ENCODE peak calls at places on chromosomes 6 and 20, in seven cellular contexts. V, N, M, S, K, O and T are unnamed samples.

GRCh38 chr20:1396702-1397101 is 3.8 kb upstream of the FKBP1A start:
- DNase-seq in V (no peak), N (no peak), M (no peak), S (no peak), K (no peak), O (no peak), T (no peak)

GRCh38 chr20:59184880-59185447 is 21.3 kb downstream of the ZNF831 start:
- DNase-seq in V (no peak), N (no peak), M (no peak), S (no peak), K (no peak), O (no peak), T (no peak)

GRCh38 chr6:137430954-137431353 is 63.2 kb downstream of the OLIG3 start:
- DNase-seq in V (no peak), N (peak), M (no peak), S (no peak), K (no peak), O (no peak), T (no peak)

GRCh38 chr6:18047406-18047805 is 60.0 kb upstream of the KIF13A start:
- DNase-seq in V (no peak), N (no peak), M (no peak), S (peak), K (no peak), O (no peak), T (no peak)

GRCh38 chr6:7827142-7827541 is 83.4 kb downstream of the TXNDC5 start:
- DNase-seq in V (no peak), N (no peak), M (no peak), S (peak), K (no peak), O (no peak), T (no peak)

GRCh38 chr6:35391240-35391968 is 49.0 kb downstream of the PPARD start:
- DNase-seq in V (no peak), N (no peak), M (no peak), S (peak), K (no peak), O (no peak), T (no peak)

GRCh38 chr20:17943343-17943742 is 25.3 kb downstream of the SNX5 start:
- DNase-seq in V (no peak), N (peak), M (no peak), S (no peak), K (no peak), O (no peak), T (no peak)

GRCh38 chr20:54054516-54054915 is 15.9 kb downstream of the BCAS1 start:
- DNase-seq in V (no peak), N (no peak), M (peak), S (no peak), K (no peak), O (no peak), T (no peak)

GRCh38 chr6:37783025-37783825 is 36.3 kb upstream of the ZFAND3 start:
- DNase-seq in V (no peak), N (no peak), M (no peak), S (peak), K (no peak), O (peak), T (no peak)

GRCh38 chr20:4195499-4195898 is 180.1 kb upstream of the RNF24 start:
- DNase-seq in V (no peak), N (no peak), M (no peak), S (peak), K (no peak), O (no peak), T (peak)

GRCh38 chr6:119467478-119468081 is 118.0 kb upstream of the MAN1A1 start:
- DNase-seq in V (no peak), N (no peak), M (no peak), S (peak), K (no peak), O (no peak), T (no peak)

GRCh38 chr6:5529015-5529414 is 267.7 kb downstream of the FARS2 start:
- DNase-seq in V (no peak), N (no peak), M (no peak), S (peak), K (no peak), O (no peak), T (no peak)

GRCh38 chr20:6053064-6053775 is 640 bp downstream of the LRRN4 start:
- DNase-seq in V (no peak), N (no peak), M (no peak), S (no peak), K (no peak), O (no peak), T (no peak)

GRCh38 chr6:107103082-107103481 is 12.2 kb downstream of the BEND3 start:
- DNase-seq in V (no peak), N (peak), M (no peak), S (no peak), K (no peak), O (no peak), T (no peak)

GRCh38 chr6:52603000-52603795 is 26.3 kb upstream of the TRAM2 start:
- DNase-seq in V (no peak), N (peak), M (no peak), S (peak), K (no peak), O (no peak), T (no peak)

GRCh38 chr6:170025341-170026271 is 265.3 kb downstream of the DLL1 start:
- DNase-seq in V (no peak), N (no peak), M (peak), S (no peak), K (peak), O (peak), T (no peak)

GRCh38 chr6:129432738-129433137 is 277.2 kb downstream of the ARHGAP18 start:
- DNase-seq in V (no peak), N (no peak), M (no peak), S (peak), K (no peak), O (no peak), T (no peak)

GRCh38 chr6:165222315-165223025 is 86.9 kb downstream of the C6orf118 start:
- DNase-seq in V (no peak), N (no peak), M (no peak), S (no peak), K (no peak), O (no peak), T (no peak)

GRCh38 chr6:67248077-67248476 is 1387.0 kb upstream of the ADGRB3 start:
- DNase-seq in V (no peak), N (no peak), M (no peak), S (no peak), K (no peak), O (no peak), T (no peak)

GRCh38 chr6:128311944-128312570 is 208.3 kb downstream of the PTPRK start:
- DNase-seq in V (no peak), N (no peak), M (no peak), S (no peak), K (no peak), O (no peak), T (no peak)

GRCh38 chr6:118892248-118893094 is 1.5 kb upstream of the ASF1A start:
- DNase-seq in V (no peak), N (peak), M (no peak), S (no peak), K (no peak), O (no peak), T (no peak)

GRCh38 chr6:87742106-87742505 is 40.1 kb upstream of the AKIRIN2 start:
- DNase-seq in V (no peak), N (peak), M (no peak), S (no peak), K (no peak), O (no peak), T (no peak)

GRCh38 chr6:116008470-116009229 is 52.0 kb downstream of the FRK start:
- DNase-seq in V (no peak), N (peak), M (no peak), S (peak), K (no peak), O (no peak), T (no peak)

GRCh38 chr6:131946404-131946991 is 4.7 kb downstream of the CCN2 start:
- DNase-seq in V (no peak), N (no peak), M (peak), S (peak), K (no peak), O (no peak), T (no peak)

GRCh38 chr6:8006208-8006607 is 58.0 kb downstream of the BLOC1S5 start:
- DNase-seq in V (no peak), N (peak), M (no peak), S (peak), K (no peak), O (no peak), T (peak)

GRCh38 chr6:84669945-84670344 is 94.5 kb downstream of the TBX18 start:
- DNase-seq in V (no peak), N (no peak), M (no peak), S (no peak), K (no peak), O (no peak), T (no peak)

GRCh38 chr6:41071501-41071922 is 644 bp downstream of the OARD1 start:
- DNase-seq in V (no peak), N (peak), M (no peak), S (peak), K (no peak), O (peak), T (no peak)

GRCh38 chr20:22446613-22447447 is 137.5 kb downstream of the FOXA2 start:
- DNase-seq in V (no peak), N (no peak), M (peak), S (no peak), K (no peak), O (no peak), T (no peak)

GRCh38 chr6:165178056-165178455 is 131.3 kb downstream of the C6orf118 start:
- DNase-seq in V (no peak), N (no peak), M (no peak), S (no peak), K (no peak), O (no peak), T (no peak)

GRCh38 chr6:85751374-85752055 is 108.8 kb upstream of the SYNCRIP start:
- DNase-seq in V (no peak), N (no peak), M (no peak), S (no peak), K (no peak), O (no peak), T (no peak)

GRCh38 chr6:127992144-127992543 is 91.3 kb upstream of the THEMIS start:
- DNase-seq in V (no peak), N (no peak), M (no peak), S (no peak), K (no peak), O (no peak), T (no peak)

GRCh38 chr6:114119056-114119455 is 148.1 kb upstream of the HDAC2 start:
- DNase-seq in V (no peak), N (no peak), M (no peak), S (no peak), K (no peak), O (no peak), T (no peak)

GRCh38 chr6:4509506-4509905 is 266.7 kb upstream of the CDYL start:
- DNase-seq in V (no peak), N (no peak), M (no peak), S (no peak), K (no peak), O (no peak), T (no peak)

GRCh38 chr20:56003111-56003800 is 2.1 kb downstream of the CBLN4 start:
- DNase-seq in V (no peak), N (no peak), M (no peak), S (no peak), K (no peak), O (no peak), T (no peak)

DNA sequence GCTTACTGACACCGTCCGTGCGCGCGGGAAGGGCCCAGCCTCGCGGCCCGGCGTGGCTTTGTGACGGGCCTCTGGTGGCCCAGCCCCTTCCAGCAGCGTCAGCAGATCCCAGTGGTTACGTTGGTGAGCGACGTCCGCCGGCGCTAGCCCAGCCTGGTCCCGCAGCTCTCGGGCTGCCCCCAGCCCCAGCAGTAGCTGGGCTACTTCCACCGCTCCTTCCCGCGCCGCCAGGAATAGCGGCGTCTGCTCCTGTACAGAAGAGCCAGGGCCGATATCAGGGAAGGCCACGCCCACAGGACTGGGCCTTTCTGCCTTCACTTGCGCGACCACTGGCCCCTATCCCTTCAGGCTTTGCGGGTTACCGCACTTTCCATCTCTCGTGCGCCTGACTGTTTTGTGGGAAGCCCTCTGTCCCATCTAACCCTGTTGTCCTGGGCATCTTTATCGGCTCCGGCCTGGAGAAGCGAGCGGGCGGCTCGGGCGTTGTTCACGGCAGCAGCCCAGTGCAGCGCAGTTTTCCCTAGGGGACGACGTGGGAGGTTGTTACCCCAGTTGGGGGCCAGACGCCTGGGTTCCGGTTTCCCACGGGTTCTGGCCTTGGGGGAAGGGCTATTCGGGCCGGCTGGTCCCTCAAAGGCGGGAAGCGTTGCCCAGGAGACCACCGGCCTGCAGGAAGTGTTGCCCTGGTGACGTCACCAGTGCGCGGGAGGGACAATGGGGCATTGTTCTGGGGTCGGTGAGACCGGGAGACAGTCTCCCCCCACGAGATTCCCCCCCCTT is 3.6 kb upstream of the GPSM3 start:
- DNase-seq in V (peak), N (peak), M (peak), S (peak), K (peak), O (peak), T (peak)
- TF ChIP-seq CTCF in V (no peak), N (no peak), M (no peak), S (no peak), K (no peak), O (no peak), T (peak)

GRCh38 chr20:2918096-2919049 is 45.1 kb downstream of the PTPRA start:
- DNase-seq in V (no peak), N (no peak), M (no peak), S (no peak), K (no peak), O (no peak), T (no peak)

GRCh38 chr20:2917266-2917665 is 44.0 kb downstream of the PTPRA start:
- DNase-seq in V (no peak), N (no peak), M (no peak), S (no peak), K (no peak), O (no peak), T (no peak)

GRCh38 chr20:2911200-2911599 is 37.9 kb downstream of the PTPRA start:
- DNase-seq in V (no peak), N (no peak), M (no peak), S (peak), K (no peak), O (no peak), T (no peak)

GRCh38 chr20:2909953-2910352 is 36.7 kb downstream of the PTPRA start:
- DNase-seq in V (no peak), N (no peak), M (no peak), S (no peak), K (no peak), O (no peak), T (no peak)

GRCh38 chr20:2914160-2914559 is 40.9 kb downstream of the PTPRA start:
- DNase-seq in V (no peak), N (peak), M (no peak), S (no peak), K (no peak), O (peak), T (no peak)
- H3K4me3 ChIP-seq in V (no peak), N (no peak), M (no peak), S (no peak), K (no peak), O (no peak), T (no peak)

DNA sequence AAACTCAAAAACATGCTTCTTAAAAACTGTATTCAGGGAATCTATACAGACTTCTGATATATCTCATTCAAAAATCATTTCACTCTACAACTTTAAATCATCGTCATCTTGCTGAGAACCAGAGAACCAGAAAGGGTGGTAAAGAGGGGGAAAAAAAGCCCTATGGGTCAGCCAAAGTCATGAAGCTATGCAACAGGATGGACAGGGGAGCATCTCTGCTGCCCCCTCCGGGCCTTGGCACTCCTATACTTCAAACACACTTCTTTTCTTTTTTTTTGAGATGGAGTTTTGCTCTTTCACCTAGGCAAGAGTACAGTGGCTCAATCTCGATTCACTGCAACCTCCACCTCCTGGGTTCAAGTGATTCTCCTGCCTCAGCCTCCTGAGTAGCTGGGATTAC is 73.5 kb upstream of the NFATC2 start:
- DNase-seq in V (no peak), N (peak), M (no peak), S (no peak), K (no peak), O (no peak), T (no peak)
- TF ChIP-seq CTCF in V (no peak), N (peak), M (no peak), S (peak), K (no peak), O (no peak), T (peak)

GRCh38 chr20:63740070-63740500 is 509 bp downstream of the SLC2A4RG start:
- DNase-seq in V (peak), N (peak), M (no peak), S (peak), K (no peak), O (no peak), T (peak)

GRCh38 chr20:63737690-63737939 is 1.2 kb downstream of the LIME1 start:
- DNase-seq in V (no peak), N (no peak), M (no peak), S (no peak), K (no peak), O (no peak), T (no peak)

GRCh38 chr20:63739129-63740069 is at the start of gene SLC2A4RG:
- DNase-seq in V (peak), N (peak), M (peak), S (peak), K (peak), O (peak), T (peak)

GRCh38 chr20:63737940-63738686 is 1.5 kb upstream of the SLC2A4RG start:
- DNase-seq in V (no peak), N (peak), M (no peak), S (no peak), K (no peak), O (no peak), T (peak)

GRCh38 chr20:63738687-63739128 is 868 bp upstream of the SLC2A4RG start:
- DNase-seq in V (no peak), N (peak), M (peak), S (no peak), K (peak), O (peak), T (peak)
- H3K4me3 ChIP-seq in V (no peak), N (peak), M (no peak), S (no peak), K (peak), O (no peak), T (peak)